ENCODE peak calls at places on chromosomes 13 and 19, in six cellular contexts. L is stomach, J is endodermal cell, H is H1, K is prostate gland, U is ascending aorta. P is an unnamed sample.

GRCh38 chr13:97440598-97440997 is 6.6 kb downstream of the RAP2A start:
- DNase-seq in L (no peak), J (no peak), H (no peak), K (no peak), U (no peak), P (no peak)

GRCh38 chr19:33205531-33206260 is 11.6 kb downstream of the LRP3 start:
- DNase-seq in L (no peak), J (no peak), H (no peak), K (no peak), U (no peak), P (no peak)

GRCh38 chr13:40179421-40179820 is 487.0 kb downstream of the FOXO1 start:
- DNase-seq in L (no peak), J (no peak), H (no peak), K (no peak), U (no peak), P (no peak)

GRCh38 chr13:21043898-21044297 is 17.5 kb downstream of the LATS2 start:
- DNase-seq in L (no peak), J (no peak), H (no peak), K (no peak), U (no peak), P (no peak)

GRCh38 chr13:105908581-105908980 is 626.9 kb downstream of the EFNB2 start:
- DNase-seq in L (no peak), J (no peak), H (no peak), K (no peak), U (no peak), P (no peak)

GRCh38 chr19:31348416-31349159 is 648 bp downstream of the TSHZ3 start:
- DNase-seq in L (no peak), J (peak), H (no peak), K (peak), U (no peak), P (peak)

GRCh38 chr13:111183087-111183645 is 68.1 kb downstream of the ARHGEF7 start:
- DNase-seq in L (no peak), J (no peak), H (no peak), K (no peak), U (no peak), P (no peak)

GRCh38 chr13:100694722-100695644 is 20.4 kb upstream of the TMTC4 start:
- DNase-seq in L (peak), J (peak), H (peak), K (no peak), U (no peak), P (peak)

GRCh38 chr13:109740721-109741120 is 45.7 kb downstream of the IRS2 start:
- DNase-seq in L (no peak), J (peak), H (no peak), K (no peak), U (no peak), P (no peak)

GRCh38 chr13:53276265-53276664 is 247.7 kb downstream of the OLFM4 start:
- DNase-seq in L (no peak), J (peak), H (peak), K (no peak), U (no peak), P (no peak)

DNA sequence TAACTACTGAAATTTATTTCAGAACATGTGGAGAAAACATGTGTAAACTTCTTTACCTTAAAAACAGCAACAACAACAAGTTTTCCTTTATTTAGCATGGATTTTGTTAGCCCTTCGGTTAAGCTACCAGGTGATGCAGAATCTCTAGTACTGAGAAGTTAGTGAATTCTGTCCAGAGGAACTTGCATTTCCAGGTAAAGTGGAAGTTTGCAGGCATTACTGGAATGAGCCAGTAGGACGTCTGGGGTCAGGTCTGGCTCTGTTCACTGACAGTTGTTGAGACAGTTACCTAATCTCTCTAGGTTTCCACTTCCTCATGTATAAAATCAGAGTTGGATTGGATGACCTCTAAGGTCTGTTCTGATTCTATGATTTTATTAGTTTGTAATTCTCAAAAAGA is 244.3 kb downstream of the OLFM4 start:
- DNase-seq in L (no peak), J (no peak), H (no peak), K (no peak), U (no peak), P (no peak)
- TF ChIP-seq CTCF in L (no peak), J (peak), H (peak), K (no peak), U (no peak), P (no peak)

GRCh38 chr13:27352698-27353097 is 71.7 kb upstream of the GTF3A start:
- DNase-seq in L (no peak), J (no peak), H (no peak), K (no peak), U (no peak), P (no peak)
- H3K27ac ChIP-seq in L (peak), J (no peak), H (no peak), K (no peak), U (no peak), P (no peak)

DNA sequence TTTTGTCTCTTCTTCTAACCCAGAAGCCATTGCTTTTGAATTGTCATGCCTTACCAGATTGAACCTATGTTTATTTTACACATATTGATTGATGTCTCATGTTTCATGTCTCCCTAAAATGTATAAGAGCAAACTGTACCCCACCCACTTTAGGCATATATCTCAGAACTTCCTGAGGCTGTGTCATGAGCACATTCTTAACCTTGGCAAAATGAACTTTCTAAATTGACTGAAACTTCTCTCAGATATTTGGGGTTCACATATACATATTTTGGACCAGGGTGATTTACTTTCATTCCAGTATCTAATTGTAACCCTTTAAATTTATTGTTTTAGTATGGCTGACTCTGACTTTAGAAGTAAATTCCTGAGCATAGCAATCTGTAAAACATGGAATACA is 723.9 kb upstream of the PCDH20 start:
- DNase-seq in L (no peak), J (no peak), H (no peak), K (no peak), U (no peak), P (no peak)
- H3K4me3 ChIP-seq in L (no peak), J (peak), H (no peak), K (no peak), U (no peak), P (no peak)

GRCh38 chr19:47794526-47794925 is 9.8 kb downstream of the TPRX1 start:
- DNase-seq in L (no peak), J (peak), H (no peak), K (no peak), U (no peak), P (no peak)
- TF ChIP-seq CTCF in L (no peak), J (peak), H (peak), K (no peak), U (no peak), P (peak)

GRCh38 chr19:48623556-48624066 is 4.3 kb downstream of the SPHK2 start:
- DNase-seq in L (no peak), J (no peak), H (no peak), K (no peak), U (no peak), P (no peak)
- H3K27ac ChIP-seq in L (peak), J (peak), H (peak), K (peak), U (peak), P (peak)

DNA sequence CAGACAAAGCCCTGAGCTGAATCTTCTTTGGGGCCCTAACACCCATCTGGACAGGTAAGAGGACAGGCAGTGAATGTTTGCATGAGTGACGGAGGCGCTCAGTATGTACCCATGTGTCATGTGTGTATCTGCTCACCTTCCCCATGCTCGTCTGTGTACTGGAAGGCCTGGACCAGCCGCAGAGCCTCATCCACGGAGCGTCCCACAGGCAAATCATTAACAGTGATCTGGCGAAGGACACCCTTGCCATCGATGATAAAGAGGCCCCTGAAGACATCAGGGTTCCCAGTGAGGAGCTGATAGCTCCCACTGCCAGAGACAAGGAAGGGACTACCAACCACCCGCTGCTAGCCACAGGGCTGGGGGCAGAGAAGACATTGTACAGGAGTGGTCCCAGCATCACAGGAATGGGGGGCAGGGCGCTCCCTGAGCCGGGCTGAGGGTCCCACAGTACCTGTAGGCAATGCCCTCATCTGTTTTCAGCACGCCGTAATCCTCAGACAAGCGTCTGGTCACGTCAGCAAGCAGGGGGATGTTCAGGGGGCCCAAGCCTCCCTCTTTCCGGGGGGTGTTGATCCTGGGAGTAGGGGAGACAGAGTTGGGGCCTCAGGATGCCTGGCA is 1.8 kb downstream of the PRDX2 start:
- DNase-seq in L (no peak), J (no peak), H (no peak), K (no peak), U (no peak), P (no peak)
- H3K4me3 ChIP-seq in L (peak), J (peak), H (no peak), K (no peak), U (no peak), P (no peak)

DNA sequence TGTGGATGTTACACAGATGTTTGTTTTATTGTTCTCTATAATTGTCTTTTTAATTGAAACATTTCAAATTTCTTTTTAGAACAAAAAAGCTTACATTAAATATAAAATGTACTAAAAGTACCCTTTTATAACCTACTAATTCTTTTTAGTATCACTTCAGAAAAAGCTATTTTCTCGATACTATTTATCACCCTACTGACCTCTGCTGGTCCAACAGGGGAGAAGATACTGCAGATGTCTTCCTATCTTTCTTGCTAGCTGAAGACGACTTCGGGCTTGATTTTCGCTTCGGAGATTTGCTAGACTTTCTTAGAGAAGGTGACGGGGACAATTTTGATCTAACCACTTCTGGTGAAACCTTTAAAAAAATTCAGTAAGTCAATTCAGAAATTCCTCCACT is 42.4 kb downstream of the ZC3H13 start:
- DNase-seq in L (no peak), J (peak), H (no peak), K (no peak), U (no peak), P (no peak)
- TF ChIP-seq CTCF in L (no peak), J (peak), H (peak), K (no peak), U (no peak), P (no peak)